ENCODE peak calls at places on chromosomes 2 and 18, in seven cellular contexts. One of them, this sample, is unnamed.
A peak's percentile ranks its signal among the peaks of the same experiment; 100 is the strongest.

GRCh38 chr2:20398956-20399567 is 47.8 kb upstream of the RHOB start:
- DNase-seq in SJSA1: no peak
- DNase-seq in AG10803: peak; percentile 28
- DNase-seq in epithelial cell of esophagus: peak; percentile 41
- DNase-seq in HCT116: no peak
- DNase-seq in NT2/D1: no peak
- DNase-seq in psoas muscle: no peak
- DNase-seq in this sample: no peak

GRCh38 chr2:10362096-10362897 is 59.6 kb downstream of the HPCAL1 start:
- DNase-seq in AG10803: no peak
- DNase-seq in epithelial cell of esophagus: no peak
- DNase-seq in psoas muscle: no peak
- DNase-seq in HCT116: no peak
- DNase-seq in NT2/D1: no peak
- DNase-seq in SJSA1: no peak
- DNase-seq in this sample: no peak

GRCh38 chr18:61876899-61877298 is 15.9 kb downstream of the RNF152 start:
- DNase-seq in AG10803: no peak
- DNase-seq in SJSA1: no peak
- DNase-seq in HCT116: no peak
- DNase-seq in epithelial cell of esophagus: no peak
- DNase-seq in NT2/D1: no peak
- DNase-seq in psoas muscle: no peak
- DNase-seq in this sample: no peak

GRCh38 chr2:220814441-220814840 is 757.7 kb downstream of the EPHA4 start:
- DNase-seq in epithelial cell of esophagus: no peak
- DNase-seq in SJSA1: no peak
- DNase-seq in AG10803: no peak
- DNase-seq in psoas muscle: no peak
- DNase-seq in HCT116: no peak
- DNase-seq in NT2/D1: no peak
- DNase-seq in this sample: no peak

GRCh38 chr2:224835405-224835804 is 119.2 kb upstream of the CCDC195 start:
- DNase-seq in psoas muscle: no peak
- DNase-seq in HCT116: no peak
- DNase-seq in NT2/D1: no peak
- DNase-seq in SJSA1: no peak
- DNase-seq in epithelial cell of esophagus: no peak
- DNase-seq in AG10803: no peak
- DNase-seq in this sample: no peak

GRCh38 chr2:43154685-43155084 is 71.7 kb downstream of the ZFP36L2 start:
- DNase-seq in SJSA1: no peak
- DNase-seq in NT2/D1: no peak
- DNase-seq in epithelial cell of esophagus: peak; percentile 41
- DNase-seq in psoas muscle: no peak
- DNase-seq in HCT116: no peak
- DNase-seq in AG10803: no peak
- DNase-seq in this sample: no peak

GRCh38 chr2:55425449-55425848 is 5.8 kb upstream of the CCDC88A start:
- DNase-seq in epithelial cell of esophagus: peak; percentile 90
- DNase-seq in HCT116: no peak
- DNase-seq in AG10803: peak; percentile 70
- DNase-seq in SJSA1: peak; percentile 63
- DNase-seq in NT2/D1: no peak
- DNase-seq in psoas muscle: no peak
- DNase-seq in this sample: peak; percentile 58

GRCh38 chr2:33469238-33469637 is 7.2 kb upstream of the RASGRP3 start:
- DNase-seq in AG10803: no peak
- DNase-seq in SJSA1: no peak
- DNase-seq in HCT116: no peak
- DNase-seq in epithelial cell of esophagus: no peak
- DNase-seq in psoas muscle: no peak
- DNase-seq in NT2/D1: no peak
- DNase-seq in this sample: no peak

GRCh38 chr2:127422631-127423475 is 4.6 kb downstream of the PROC start:
- DNase-seq in epithelial cell of esophagus: no peak
- DNase-seq in NT2/D1: peak; percentile 15
- DNase-seq in AG10803: no peak
- DNase-seq in psoas muscle: no peak
- DNase-seq in SJSA1: no peak
- DNase-seq in HCT116: no peak
- DNase-seq in this sample: peak; percentile 41

GRCh38 chr2:230758566-230759480 is 46.2 kb downstream of the CAB39 start:
- DNase-seq in AG10803: peak; percentile 93
- DNase-seq in psoas muscle: no peak
- DNase-seq in SJSA1: peak; percentile 83
- DNase-seq in HCT116: no peak
- DNase-seq in NT2/D1: no peak
- DNase-seq in epithelial cell of esophagus: peak; percentile 50
- DNase-seq in this sample: no peak

GRCh38 chr2:43872151-43872550 is 33.4 kb downstream of the ABCG8 start:
- DNase-seq in epithelial cell of esophagus: no peak
- DNase-seq in HCT116: no peak
- DNase-seq in NT2/D1: no peak
- DNase-seq in AG10803: no peak
- DNase-seq in SJSA1: no peak
- DNase-seq in psoas muscle: no peak
- DNase-seq in this sample: no peak

GRCh38 chr2:129957891-129958290 is 21.6 kb upstream of the RAB6C start:
- DNase-seq in SJSA1: no peak
- DNase-seq in NT2/D1: no peak
- DNase-seq in psoas muscle: no peak
- DNase-seq in AG10803: no peak
- DNase-seq in epithelial cell of esophagus: peak; percentile 30
- DNase-seq in HCT116: no peak
- DNase-seq in this sample: no peak

GRCh38 chr18:34956663-34957062 is 84.5 kb upstream of the MAPRE2 start:
- DNase-seq in NT2/D1: no peak
- DNase-seq in epithelial cell of esophagus: no peak
- DNase-seq in psoas muscle: no peak
- DNase-seq in HCT116: no peak
- DNase-seq in AG10803: no peak
- DNase-seq in SJSA1: peak; percentile 73
- DNase-seq in this sample: no peak

GRCh38 chr2:177002983-177003382 is 209.6 kb upstream of the HNRNPA3 start:
- DNase-seq in epithelial cell of esophagus: peak; percentile 8
- DNase-seq in psoas muscle: no peak
- DNase-seq in HCT116: no peak
- DNase-seq in SJSA1: no peak
- DNase-seq in AG10803: no peak
- DNase-seq in NT2/D1: no peak
- DNase-seq in this sample: no peak

GRCh38 chr18:48213791-48214190 is 195.4 kb downstream of the ZBTB7C start:
- DNase-seq in AG10803: no peak
- DNase-seq in psoas muscle: no peak
- DNase-seq in HCT116: no peak
- DNase-seq in epithelial cell of esophagus: no peak
- DNase-seq in SJSA1: no peak
- DNase-seq in NT2/D1: no peak
- DNase-seq in this sample: no peak

GRCh38 chr2:97748397-97748796 is 35.0 kb downstream of the ZAP70 start:
- DNase-seq in psoas muscle: no peak
- DNase-seq in SJSA1: no peak
- DNase-seq in NT2/D1: peak; percentile 77
- DNase-seq in AG10803: peak; percentile 20
- DNase-seq in HCT116: no peak
- DNase-seq in epithelial cell of esophagus: peak; percentile 26
- DNase-seq in this sample: peak; percentile 30

GRCh38 chr18:76621184-76621583 is 126.1 kb upstream of the ZNF516 start:
- DNase-seq in NT2/D1: no peak
- DNase-seq in SJSA1: no peak
- DNase-seq in epithelial cell of esophagus: peak; percentile 53
- DNase-seq in psoas muscle: no peak
- DNase-seq in AG10803: peak; percentile 11
- DNase-seq in HCT116: no peak
- DNase-seq in this sample: no peak

GRCh38 chr2:37820471-37820991 is 104.6 kb upstream of the RMDN2 start:
- DNase-seq in AG10803: peak; percentile 60
- DNase-seq in HCT116: no peak
- DNase-seq in epithelial cell of esophagus: no peak
- DNase-seq in SJSA1: no peak
- DNase-seq in NT2/D1: no peak
- DNase-seq in psoas muscle: no peak
- DNase-seq in this sample: no peak

This sample was measured in Calu3.